ENCODE peak calls at places on chromosomes 5 and 9, in seven cellular contexts. J is T-helper 9 cell, T is EL, D is NCI-H1048, V is B cell, S is fibroblast of the aortic adventitia, Z is GM13977. L is an unnamed sample.

GRCh38 chr9:123364241-123364824 is 8.3 kb downstream of the CRB2 start:
- DNase-seq in V (no peak), D (no peak), T (peak; percentile 26), S (peak; percentile 13), J (no peak), Z (no peak), L (peak; percentile 36)

GRCh38 chr5:5341531-5342292 is 80.8 kb upstream of the ICE1 start:
- DNase-seq in V (no peak), J (no peak), T (peak; percentile 87), D (no peak), S (peak; percentile 53), Z (no peak), L (peak; percentile 15)

GRCh38 chr5:113520429-113520828 is 6.9 kb downstream of the YTHDC2 start:
- DNase-seq in J (no peak), T (peak; percentile 60), S (peak; percentile 37), D (no peak), V (no peak), Z (peak; percentile 17), L (peak; percentile 77)

GRCh38 chr9:76181020-76181641 is 213.1 kb downstream of the RFK start:
- DNase-seq in T (no peak), J (no peak), Z (no peak), S (peak; percentile 60), D (no peak), V (no peak), L (peak; percentile 49)

GRCh38 chr9:87020169-87020935 is 73.0 kb upstream of the GAS1 start:
- DNase-seq in V (no peak), J (no peak), S (no peak), T (no peak), Z (no peak), D (no peak), L (no peak)

GRCh38 chr9:135926402-135927194 is 19.3 kb upstream of the CAMSAP1 start:
- DNase-seq in S (peak; percentile 62), Z (no peak), V (no peak), D (no peak), T (peak; percentile 96), J (no peak), L (peak; percentile 78)

GRCh38 chr9:34591091-34591910 is 1.8 kb upstream of the CNTFR start:
- DNase-seq in V (peak; percentile 94), Z (peak; percentile 95), T (peak; percentile 75), J (peak; percentile 75), S (peak; percentile 68), D (no peak), L (peak; percentile 83)

GRCh38 chr5:172788771-172789686 is 18.0 kb upstream of the DUSP1 start:
- DNase-seq in V (no peak), T (no peak), Z (no peak), S (peak; percentile 63), J (no peak), D (no peak), L (no peak)

GRCh38 chr9:95283678-95284077 is 33.8 kb downstream of the FANCC start:
- DNase-seq in D (no peak), Z (no peak), V (no peak), T (peak; percentile 6), S (no peak), J (no peak), L (no peak)

GRCh38 chr9:137159105-137160053 is 10.5 kb downstream of the LRRC26 start:
- DNase-seq in S (no peak), T (no peak), Z (no peak), D (no peak), J (no peak), V (no peak), L (no peak)

GRCh38 chr9:109286981-109287380 is 33.9 kb downstream of the EPB41L4B start:
- DNase-seq in V (no peak), J (no peak), Z (no peak), D (no peak), S (no peak), T (peak; percentile 45), L (peak; percentile 23)

GRCh38 chr5:170747851-170748250 is 35.7 kb upstream of the GABRP start:
- DNase-seq in S (no peak), V (no peak), D (no peak), Z (peak; percentile 15), T (peak; percentile 18), J (no peak), L (peak; percentile 19)

GRCh38 chr5:89728750-89729149 is 680.8 kb downstream of the CETN3 start:
- DNase-seq in T (no peak), D (no peak), S (peak; percentile 95), Z (no peak), V (no peak), J (no peak), L (peak; percentile 78)

GRCh38 chr5:116572375-116573278 is 2.0 kb downstream of the SEMA6A start:
- DNase-seq in T (peak; percentile 8), J (no peak), V (no peak), Z (no peak), S (no peak), D (no peak), L (peak; percentile 9)

GRCh38 chr5:74517700-74518099 is 122.8 kb downstream of the ENC1 start:
- DNase-seq in J (no peak), S (peak; percentile 82), V (no peak), Z (no peak), D (no peak), T (peak; percentile 76), L (peak; percentile 45)

GRCh38 chr5:10607666-10608442 is 44.0 kb downstream of the ANKRD33B start:
- DNase-seq in Z (no peak), S (peak; percentile 73), V (no peak), D (no peak), T (no peak), J (no peak), L (peak; percentile 90)

GRCh38 chr9:8963882-8964281 is 1164.3 kb upstream of the DMAC1 start:
- DNase-seq in D (no peak), J (no peak), V (no peak), T (no peak), S (no peak), Z (no peak), L (no peak)